ENCODE peak calls at places on chromosome 14, in seven cellular contexts. F is naive thymus-derived CD4-positive, alpha-beta T cell; Z is GM12878; I is fibroblast of lung; Q is skeletal muscle cell; A is DND-41; U is cardiac muscle cell. W is an unnamed sample.

GRCh38 chr14:58832010-58832409 is 194.2 kb downstream of the DACT1 start:
- DNase-seq in Z (no peak), Q (no peak), I (no peak), F (no peak), U (no peak), A (no peak), W (no peak)

GRCh38 chr14:71616013-71616412 is 316.2 kb upstream of the RGS6 start:
- DNase-seq in I (no peak), A (no peak), Z (no peak), F (no peak), Q (no peak), U (no peak), W (no peak)

GRCh38 chr14:100825691-100826331 is at the start of gene MEG3:
- DNase-seq in I (peak; percentile 89), Z (no peak), A (no peak), Q (peak; percentile 55), U (peak; percentile 83), F (no peak), W (peak; percentile 28)

GRCh38 chr14:34199585-34199984 is 248.7 kb upstream of the EGLN3 start:
- DNase-seq in Z (no peak), U (peak; percentile 21), A (peak; percentile 58), I (peak; percentile 2), F (no peak), Q (peak; percentile 30), W (peak; percentile 7)

GRCh38 chr14:99568567-99569560 is 35.1 kb downstream of the CCDC85C start:
- DNase-seq in Z (no peak), A (no peak), F (no peak), I (peak; percentile 73), U (peak; percentile 75), Q (no peak), W (no peak)

GRCh38 chr14:68248481-68249255 is 429.1 kb downstream of the RAD51B start:
- DNase-seq in I (peak; percentile 88), F (peak; percentile 67), U (peak; percentile 91), Q (no peak), A (peak; percentile 23), Z (peak; percentile 89), W (no peak)

GRCh38 chr14:99275222-99275584 is 3.2 kb upstream of the BCL11B start:
- DNase-seq in Z (no peak), I (no peak), Q (no peak), F (no peak), U (no peak), A (no peak), W (no peak)

GRCh38 chr14:82431031-82431430 is 897.4 kb upstream of the SEL1L start:
- DNase-seq in F (no peak), I (no peak), Q (no peak), U (no peak), Z (no peak), A (no peak), W (no peak)

GRCh38 chr14:68797180-68797670 is 4.4 kb upstream of the ZFP36L1 start:
- DNase-seq in Q (no peak), Z (no peak), F (no peak), A (no peak), U (no peak), I (no peak), W (no peak)

GRCh38 chr14:101216725-101217463 is 313.4 kb upstream of the RTL1 start:
- DNase-seq in F (no peak), Q (no peak), U (no peak), A (peak; percentile 2), Z (no peak), I (no peak), W (no peak)

GRCh38 chr14:85535916-85536834 is 6.2 kb downstream of the FLRT2 start:
- DNase-seq in I (peak; percentile 76), Q (no peak), U (peak; percentile 73), A (no peak), F (no peak), Z (no peak), W (no peak)

GRCh38 chr14:91399868-91400640 is 17.6 kb downstream of the CCDC88C start:
- DNase-seq in Z (no peak), I (no peak), F (peak; percentile 50), U (no peak), A (no peak), Q (no peak), W (no peak)

GRCh38 chr14:88682495-88683114 is 110.1 kb downstream of the EML5 start:
- DNase-seq in Q (no peak), A (peak; percentile 64), Z (no peak), I (no peak), U (no peak), F (no peak), W (no peak)

GRCh38 chr14:104526723-104527645 is 52.6 kb upstream of the C14orf180 start:
- DNase-seq in Q (no peak), A (no peak), Z (no peak), F (no peak), I (no peak), U (no peak), W (no peak)

GRCh38 chr14:68665792-68666195 is 127.1 kb downstream of the ZFP36L1 start:
- DNase-seq in F (no peak), U (no peak), A (no peak), Z (no peak), I (no peak), Q (no peak), W (no peak)

GRCh38 chr14:95039259-95039992 is 117.9 kb downstream of the DICER1 start:
- DNase-seq in Q (no peak), I (no peak), Z (no peak), A (no peak), U (no peak), F (no peak), W (no peak)

GRCh38 chr14:62156052-62156451 is 393.8 kb downstream of the SNAPC1 start:
- DNase-seq in A (no peak), F (no peak), Z (no peak), U (no peak), Q (no peak), I (no peak), W (no peak)

GRCh38 chr14:93010543-93011541 is 87.9 kb downstream of the CHGA start:
- DNase-seq in Q (no peak), F (no peak), Z (no peak), U (no peak), A (peak; percentile 40), I (no peak), W (no peak)

GRCh38 chr14:61940669-61941420 is 178.6 kb downstream of the SNAPC1 start:
- DNase-seq in U (no peak), Q (no peak), F (no peak), Z (no peak), A (no peak), I (no peak), W (no peak)

GRCh38 chr14:62599616-62600385 is 445.5 kb downstream of the KCNH5 start:
- DNase-seq in F (no peak), I (no peak), A (no peak), U (no peak), Q (no peak), Z (no peak), W (no peak)

GRCh38 chr14:100955201-100955600 is 51.7 kb upstream of the RTL1 start:
- DNase-seq in I (peak; percentile 36), Z (no peak), A (no peak), F (no peak), Q (peak; percentile 22), U (peak; percentile 12), W (no peak)

DNA sequence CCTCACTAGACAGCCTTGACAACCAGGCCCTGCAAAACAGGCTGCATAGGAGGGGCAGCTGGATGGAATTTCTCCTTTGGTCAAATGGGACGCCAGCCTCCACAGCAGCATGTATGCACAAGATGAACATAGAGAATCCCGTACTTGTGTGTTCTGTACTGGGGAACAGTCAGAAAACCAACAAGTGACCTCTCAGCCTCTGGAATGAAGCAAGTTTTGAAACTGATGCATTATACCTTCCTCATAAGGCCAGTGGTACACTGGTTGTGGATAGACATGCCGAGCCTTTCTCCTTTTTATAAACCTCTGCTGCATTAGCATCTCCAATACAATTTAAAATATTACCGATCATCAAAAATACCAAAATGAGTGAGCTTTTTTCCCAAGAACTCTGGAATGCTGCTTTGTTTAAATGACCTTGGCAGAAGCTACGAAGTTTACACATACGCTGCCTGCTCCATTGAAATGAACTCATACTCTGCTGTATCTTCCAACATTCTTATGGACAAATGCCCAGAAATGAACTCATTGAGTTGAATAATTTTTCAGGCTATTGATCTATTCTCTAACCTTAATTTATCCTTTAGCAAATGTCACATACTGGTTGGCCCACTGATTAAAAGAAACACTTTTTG is 47.6 kb upstream of the FERMT2 start:
- DNase-seq in F (no peak), Q (peak; percentile 79), U (peak; percentile 90), I (peak; percentile 96), A (no peak), Z (no peak), W (peak; percentile 45)
- H3K4me3 ChIP-seq in F (no peak overlapping the region), Q (no peak overlapping the region), U (no peak overlapping the region), I (peak overlapping the region; percentile 2), A (no peak overlapping the region), Z (no peak overlapping the region), W (no peak overlapping the region)

DNA sequence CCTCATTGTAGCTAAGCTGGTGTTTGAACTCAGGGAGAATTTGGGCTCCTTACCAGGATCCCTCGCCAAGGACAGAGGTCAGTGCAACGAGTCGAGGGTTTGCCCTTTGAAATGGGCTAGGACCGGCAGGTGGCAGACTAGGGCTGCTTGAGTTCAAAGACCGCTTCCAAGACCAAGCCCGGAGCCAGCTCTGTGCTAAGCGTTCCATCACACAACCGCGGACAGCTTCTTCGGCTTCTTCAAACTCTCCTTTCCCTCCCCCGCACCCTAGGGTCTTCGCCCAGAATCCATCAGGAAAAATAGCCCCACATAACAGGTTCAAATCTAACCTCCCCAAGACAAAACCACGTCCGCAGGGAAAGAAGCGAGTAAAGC is 709 bp upstream of the FLVCR2 start:
- DNase-seq in F (peak; percentile 56), U (peak; percentile 92), Q (peak; percentile 47), I (peak; percentile 88), Z (peak; percentile 34), A (peak; percentile 12), W (no peak)
- H3K4me3 ChIP-seq in F (peak overlapping the region; percentile 64), U (peak overlapping the region; percentile 36), Q (peak overlapping the region; percentile 70), I (peak overlapping the region; percentile 65), Z (peak overlapping the region; percentile 74), A (no peak overlapping the region), W (peak overlapping the region; percentile 59)

DNA sequence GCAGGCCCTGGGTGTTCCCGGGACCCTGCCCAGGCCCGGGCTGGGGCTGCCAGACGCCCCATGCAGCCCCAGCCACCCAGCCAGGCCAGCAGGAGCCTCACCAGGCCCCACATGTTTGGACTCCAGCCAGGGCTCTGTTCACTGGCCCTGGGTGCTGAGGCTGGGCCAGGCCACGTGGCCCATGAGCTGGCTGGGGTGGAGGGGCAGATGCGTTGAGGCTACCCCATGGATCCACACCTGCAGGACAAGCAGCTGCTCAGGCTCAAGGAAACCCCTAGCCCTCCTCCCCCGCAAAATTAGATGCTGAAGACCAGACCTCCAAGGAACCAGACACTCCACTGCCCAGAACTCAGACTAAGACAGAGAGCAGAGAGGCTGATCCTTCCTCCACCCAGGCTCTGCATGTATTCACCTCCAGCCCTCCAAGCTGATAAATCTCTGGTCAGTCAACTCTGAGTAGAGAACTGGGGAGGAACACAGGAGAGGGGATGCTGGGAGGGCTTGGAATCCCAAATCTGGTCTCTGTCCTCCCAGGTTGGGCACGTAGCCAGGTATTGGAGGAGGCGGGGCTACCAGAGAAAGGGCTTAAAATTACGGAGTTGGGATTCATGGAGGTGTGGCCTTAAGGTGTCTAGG is 1.6 kb downstream of the CDH24 start:
- DNase-seq in A (no peak), Z (no peak), Q (no peak), U (peak; percentile 45), F (no peak), I (peak; percentile 30), W (no peak)
- H3K4me3 ChIP-seq in A (no peak overlapping the region), Z (no peak overlapping the region), Q (no peak overlapping the region), U (no peak overlapping the region), F (no peak overlapping the region), I (no peak overlapping the region), W (no peak overlapping the region)

GRCh38 chr14:20626274-20626673 is 15.2 kb downstream of the OR6S1 start:
- DNase-seq in A (no peak), F (no peak), Z (no peak), U (no peak), Q (no peak), I (no peak), W (no peak)
- H3K4me3 ChIP-seq in A (no peak overlapping the region), F (peak overlapping the region; percentile 46), Z (peak overlapping the region; percentile 1), U (peak overlapping the region; percentile 31), Q (peak overlapping the region; percentile 50), I (no peak overlapping the region), W (no peak overlapping the region)